ENCODE peak calls at places on chromosomes 6 and 20, in four cellular contexts. Z is GM12878, Q is K562, O is HepG2. M is an unnamed sample.

GRCh38 chr6:18280084-18280483 is 15.8 kb upstream of the DEK start:
- DNase-seq in Q (no peak), Z (no peak), O (no peak), M (peak)

GRCh38 chr6:130223508-130223907 is 757 bp upstream of the SAMD3 start:
- DNase-seq in O (no peak), Q (no peak), Z (peak), M (no peak)

GRCh38 chr20:42846784-42847490 is 342.8 kb downstream of the PTPRT start:
- DNase-seq in O (no peak), Q (no peak), Z (no peak), M (no peak)

GRCh38 chr6:135521431-135521830 is 23.9 kb upstream of the AHI1 start:
- DNase-seq in Z (no peak), Q (no peak), O (no peak), M (no peak)

GRCh38 chr6:25202505-25202904 is 76.7 kb upstream of the CARMIL1 start:
- DNase-seq in O (no peak), Z (no peak), Q (no peak), M (no peak)

GRCh38 chr20:49579195-49579594 is 11.3 kb upstream of the PTGIS start:
- DNase-seq in Z (no peak), O (no peak), Q (no peak), M (no peak)

GRCh38 chr6:144581807-144582537 is 296.8 kb downstream of the UTRN start:
- DNase-seq in O (peak), Z (no peak), Q (peak), M (peak)

GRCh38 chr6:157410088-157410487 is 29.1 kb downstream of the ZDHHC14 start:
- DNase-seq in O (no peak), Z (no peak), Q (no peak), M (no peak)

GRCh38 chr20:57264908-57265648 is 1.4 kb downstream of the BMP7 start:
- DNase-seq in O (no peak), Z (no peak), Q (no peak), M (peak)

GRCh38 chr6:70563540-70563939 is 3.2 kb upstream of the SDHAF4 start:
- DNase-seq in Z (no peak), Q (no peak), O (no peak), M (no peak)

GRCh38 chr20:63693975-63694595 is 2.4 kb upstream of the TNFRSF6B start:
- DNase-seq in Z (no peak), Q (no peak), O (no peak), M (no peak)

GRCh38 chr6:149484733-149485700 is at the start of gene ZC3H12D:
- DNase-seq in Q (no peak), O (peak), Z (no peak), M (no peak)

DNA sequence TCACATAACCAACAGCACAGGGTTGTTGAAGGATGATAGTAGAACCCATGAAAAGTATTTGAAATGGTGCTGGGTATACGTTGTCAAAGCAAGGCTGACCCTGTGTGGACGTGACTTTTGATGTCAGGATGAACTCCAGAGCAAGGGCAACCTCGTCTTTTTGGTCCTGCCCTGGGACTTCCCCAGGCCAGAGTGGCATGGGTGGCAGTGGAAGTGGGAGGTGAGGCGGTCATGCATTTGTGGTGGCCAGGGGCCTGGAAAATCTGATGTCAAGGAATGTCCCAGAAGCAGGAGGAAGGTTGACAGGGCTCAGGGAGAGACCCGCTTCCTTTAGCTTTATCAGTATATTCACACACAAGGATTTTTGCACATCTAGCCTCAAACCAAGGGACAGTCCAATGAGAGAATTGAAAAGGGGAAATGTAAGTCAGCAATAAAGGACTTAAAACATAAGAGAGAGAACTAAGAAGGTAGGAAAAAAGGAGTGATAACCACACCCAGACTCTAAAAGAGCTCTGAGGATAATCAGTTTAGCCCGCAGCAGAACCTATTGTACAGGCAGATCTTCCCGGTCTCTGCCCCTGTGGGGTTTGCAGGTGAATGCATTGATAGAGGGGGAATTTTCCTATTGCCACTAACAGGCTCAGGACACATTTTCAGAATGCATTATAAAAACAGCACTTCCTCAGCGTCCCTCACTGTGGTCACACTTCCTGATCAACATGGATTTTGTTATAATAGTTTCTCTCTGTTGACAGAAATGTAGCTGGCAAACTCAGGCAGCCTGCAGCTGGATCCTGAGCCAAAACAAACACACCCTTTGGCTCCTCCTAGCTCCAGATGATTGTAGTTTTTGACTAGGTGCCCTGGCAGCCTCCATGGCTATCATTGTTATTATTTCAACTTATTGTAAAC is 98.7 kb upstream of the HDGFL1 start:
- DNase-seq in Z (peak), Q (no peak), O (no peak), M (peak)
- TF ChIP-seq FOXK2 in Z (no peak), Q (no peak), O (no peak), M (no peak)

DNA sequence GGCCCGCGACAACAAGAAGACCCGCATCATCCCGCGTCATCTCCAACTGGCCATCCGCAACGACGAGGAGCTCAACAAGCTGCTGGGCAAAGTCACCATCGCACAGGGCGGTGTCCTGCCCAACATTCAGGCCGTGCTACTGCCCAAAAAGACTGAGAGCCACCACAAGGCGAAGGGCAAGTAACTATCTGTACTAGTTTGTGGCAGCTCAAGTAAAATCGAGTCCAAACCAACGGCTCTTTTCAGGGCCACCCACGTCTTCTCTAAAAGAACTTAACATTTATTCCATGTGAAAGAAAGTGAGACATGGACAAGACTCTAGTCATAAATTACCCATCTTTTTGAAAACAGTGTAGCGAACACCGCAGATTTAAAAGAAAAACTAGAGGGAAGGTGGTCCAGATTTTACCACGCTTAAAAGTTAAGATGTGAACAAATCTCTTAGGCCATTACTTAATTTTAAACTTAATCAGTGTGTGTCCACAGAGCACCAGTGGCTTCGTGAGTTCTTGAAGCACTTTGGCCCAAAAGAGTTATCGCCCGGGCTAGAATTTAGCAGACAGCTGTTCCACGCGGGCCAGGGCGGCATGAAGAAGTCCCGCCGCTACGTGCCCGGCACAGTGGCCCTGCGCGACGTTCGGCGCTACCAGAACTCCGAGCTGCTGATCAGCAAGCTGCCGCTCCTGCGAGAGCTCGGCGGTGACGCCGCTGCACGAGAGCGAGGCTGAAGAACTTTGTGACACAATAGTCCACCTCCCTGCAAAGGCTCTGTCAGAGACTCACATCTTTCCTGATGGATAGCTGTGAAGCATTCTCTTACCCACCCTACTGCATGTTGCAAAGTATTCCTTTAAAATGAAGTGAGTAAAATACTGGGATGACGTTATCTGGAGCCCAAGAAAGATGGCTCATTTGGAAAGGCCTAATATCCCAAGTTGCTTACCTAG is 113.9 kb upstream of the PRSS16 start:
- DNase-seq in O (peak), Q (no peak), Z (peak), M (peak)
- TF ChIP-seq FOXK2 in O (no peak), Q (peak), Z (no peak), M (no peak)

GRCh38 chr6:40419377-40419776 is 167.8 kb downstream of the LRFN2 start:
- DNase-seq in Z (no peak), O (no peak), Q (no peak), M (no peak)
- TF ChIP-seq FOXK2 in Z (no peak), O (no peak), Q (no peak), M (no peak)

GRCh38 chr6:35954335-35954734 is 33.4 kb upstream of the SRPK1 start:
- DNase-seq in Q (no peak), Z (no peak), O (no peak), M (no peak)

GRCh38 chr6:35945650-35946025 is 24.7 kb upstream of the SRPK1 start:
- DNase-seq in O (no peak), Q (no peak), Z (no peak), M (no peak)

GRCh38 chr6:35943390-35943789 is 22.5 kb upstream of the SRPK1 start:
- DNase-seq in Z (no peak), Q (no peak), O (no peak), M (no peak)

GRCh38 chr6:35948725-35949124 is 27.8 kb upstream of the SRPK1 start:
- DNase-seq in Z (no peak), O (peak), Q (no peak), M (no peak)
- TF ChIP-seq FOXK2 in Z (no peak), O (no peak), Q (no peak), M (no peak)

DNA sequence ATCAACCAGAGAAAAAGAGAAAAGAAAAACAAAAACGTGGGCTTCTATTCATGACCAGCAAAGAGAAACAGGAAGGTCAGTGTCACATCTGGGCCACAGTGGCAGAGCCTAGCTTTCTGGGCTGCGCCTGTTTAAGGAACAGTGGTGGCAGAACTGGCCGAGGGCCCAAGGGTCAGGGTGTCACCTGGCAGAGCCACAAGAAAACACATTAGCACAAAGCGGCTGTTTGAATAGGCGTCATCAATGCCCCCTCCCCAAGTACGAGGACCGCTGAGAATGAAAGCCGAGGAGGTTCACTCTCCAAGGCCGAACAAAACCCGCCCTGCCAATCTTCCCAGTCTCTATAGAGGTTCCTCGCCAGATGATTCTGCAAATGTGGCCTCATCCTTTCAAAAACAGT is 125.2 kb upstream of the TRAF3IP2 start:
- DNase-seq in O (no peak), Q (no peak), Z (no peak), M (no peak)
- TF ChIP-seq FOXK2 in O (no peak), Q (no peak), Z (no peak), M (no peak)

DNA sequence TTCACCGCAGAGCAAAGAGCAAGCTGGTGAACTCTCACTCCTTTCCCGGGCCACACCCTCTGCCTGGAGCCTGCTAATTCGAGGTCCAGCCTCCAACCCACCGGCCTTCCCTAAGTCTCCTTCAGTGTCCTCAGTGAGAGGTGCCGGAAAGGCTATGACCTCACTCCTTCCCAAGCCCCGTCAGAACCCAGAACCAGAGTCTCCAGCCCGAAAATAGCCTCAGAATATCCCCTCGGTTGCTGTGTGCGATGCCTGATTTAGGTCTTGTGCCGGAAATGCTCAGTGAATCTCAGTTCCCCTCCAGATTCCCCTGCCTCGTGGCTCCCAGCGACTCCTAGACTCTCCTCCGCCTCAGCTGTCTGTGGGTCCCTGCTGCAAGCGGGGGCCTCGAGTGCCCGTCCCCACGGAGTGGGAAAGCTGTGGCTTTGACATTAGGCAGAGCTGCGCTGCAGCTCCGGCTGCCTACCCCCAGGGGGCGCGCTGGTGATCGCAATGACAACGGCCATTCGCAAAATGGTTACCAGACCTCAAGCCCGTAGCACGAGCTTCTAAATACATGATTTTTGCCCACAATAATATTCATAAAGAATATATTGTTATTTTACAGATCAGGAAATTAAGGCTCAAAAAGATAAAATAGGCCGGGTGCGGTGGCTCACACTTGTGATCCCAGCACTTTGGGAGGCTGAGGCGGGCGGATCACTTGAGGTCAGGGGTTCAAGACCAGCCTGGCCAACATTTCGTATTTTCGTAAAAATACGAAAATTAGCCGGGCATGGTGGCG is 4.2 kb upstream of the BNIP5 start:
- DNase-seq in O (peak), Q (peak), Z (peak), M (peak)
- TF ChIP-seq FOXK2 in O (no peak), Q (no peak), Z (no peak), M (no peak)

DNA sequence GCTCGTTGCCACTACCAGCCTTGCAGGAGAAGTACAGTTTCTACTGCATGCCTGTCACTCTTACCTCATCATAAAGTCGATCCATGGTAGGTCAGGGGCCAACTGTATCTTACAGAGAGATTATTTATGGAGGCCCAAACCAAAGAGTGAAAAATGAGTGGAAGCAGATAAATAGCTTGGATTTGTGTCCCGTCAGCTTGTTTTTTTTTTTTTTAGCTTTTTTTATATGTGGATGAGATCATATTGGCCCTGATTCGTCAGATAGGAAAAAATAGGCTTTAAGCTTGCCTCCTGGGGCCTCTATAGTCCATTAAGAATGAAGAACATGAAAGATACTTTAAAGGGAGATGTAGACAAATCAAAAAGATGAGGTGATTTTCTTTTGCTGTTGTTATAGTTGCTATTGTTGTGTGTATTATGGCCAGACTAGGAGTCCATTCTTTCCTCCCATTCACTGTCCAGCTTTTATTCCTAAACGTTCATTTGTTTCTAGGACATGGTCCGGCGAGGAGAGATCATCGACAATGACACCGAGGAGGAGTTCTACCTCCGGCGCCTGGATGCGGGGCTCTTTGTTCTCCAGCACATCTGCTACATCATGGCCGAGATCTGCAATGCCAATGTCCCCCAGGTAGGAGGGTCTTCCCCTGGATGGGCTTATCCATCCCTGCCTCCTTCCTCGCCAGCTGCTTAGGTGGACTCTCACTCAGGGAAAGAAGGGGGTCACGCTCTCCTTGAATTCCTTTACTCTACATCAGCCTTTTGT is 43.3 kb upstream of the VSTM2L start:
- DNase-seq in O (no peak), Q (no peak), Z (no peak), M (no peak)
- TF ChIP-seq FOXK2 in O (no peak), Q (no peak), Z (no peak), M (no peak)

DNA sequence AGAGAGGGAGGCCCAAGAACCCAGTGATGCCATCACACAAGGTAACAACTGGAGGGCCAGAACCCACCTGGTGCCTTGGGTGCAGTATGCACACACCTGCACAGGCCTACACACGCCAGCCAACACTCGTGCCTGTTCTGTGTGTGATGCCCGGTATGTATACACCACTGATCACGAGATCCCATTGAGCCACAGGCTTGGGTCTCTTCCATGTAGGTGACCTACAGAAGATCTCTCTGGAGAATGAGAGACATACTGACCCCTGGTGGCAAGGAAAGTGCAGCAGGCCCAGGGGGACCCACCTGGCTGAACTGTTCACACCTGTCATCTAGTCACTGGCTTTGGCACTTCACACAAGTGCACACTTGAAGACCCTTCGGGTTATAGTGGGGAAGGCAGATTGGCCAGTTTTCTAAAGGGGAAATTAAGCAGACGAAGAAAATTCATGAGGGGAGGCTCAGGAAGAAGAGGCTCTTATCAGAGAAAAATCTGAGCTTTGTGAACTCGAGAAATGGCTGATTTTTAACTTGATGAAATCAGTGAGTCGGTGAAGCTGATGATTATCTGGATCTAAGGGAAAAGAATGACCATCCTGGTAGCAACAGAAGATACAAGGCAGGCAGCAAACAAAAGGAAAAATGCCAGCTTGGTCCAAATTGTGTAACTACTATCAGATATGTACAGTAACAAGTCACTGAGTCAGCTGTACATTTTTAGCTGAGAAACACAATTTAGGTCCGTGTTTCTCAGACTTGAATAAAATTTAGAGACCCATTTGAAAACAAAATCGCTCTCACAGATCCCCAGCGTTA is 69.1 kb upstream of the PBOV1 start:
- DNase-seq in Q (peak), Z (no peak), O (peak), M (peak)
- TF ChIP-seq FOXK2 in Q (no peak), Z (no peak), O (no peak), M (no peak)